ENCODE peak calls at places on chromosomes 7 and 10, in six cellular contexts. L is left ventricle myocardium inferior; J is CD4-positive, alpha-beta memory T cell; N is cardiac fibroblast; Q is body of pancreas; C is right lobe of liver. I is an unnamed sample.

GRCh38 chr7:100585511-100586265 is at the start of gene LRCH4:
- DNase-seq in L (no peak), J (peak; percentile 73), N (peak; percentile 55), Q (peak; percentile 82), C (peak; percentile 72), I (no peak)

GRCh38 chr7:80220022-80220421 is 85.4 kb downstream of the GNAI1 start:
- DNase-seq in L (no peak), J (no peak), N (no peak), Q (no peak), C (no peak), I (no peak)

GRCh38 chr7:75039166-75039565 is 34.4 kb downstream of the RCC1L start:
- DNase-seq in L (no peak), J (no peak), N (no peak), Q (no peak), C (no peak), I (no peak)

GRCh38 chr7:44150466-44150832 is 9.3 kb upstream of the MYL7 start:
- DNase-seq in L (no peak), J (no peak), N (no peak), Q (no peak), C (no peak), I (no peak)

GRCh38 chr10:84739641-84740040 is 411.3 kb downstream of the CCSER2 start:
- DNase-seq in L (no peak), J (no peak), N (no peak), Q (no peak), C (no peak), I (no peak)

GRCh38 chr7:134078991-134079390 is 48.1 kb upstream of the LRGUK start:
- DNase-seq in L (no peak), J (no peak), N (no peak), Q (no peak), C (no peak), I (no peak)

GRCh38 chr10:22554481-22555182 is 159.7 kb downstream of the PIP4K2A start:
- DNase-seq in L (peak; percentile 77), J (no peak), N (peak; percentile 86), Q (peak; percentile 75), C (peak; percentile 66), I (no peak)

GRCh38 chr7:138565451-138566114 is 105.5 kb downstream of the TRIM24 start:
- DNase-seq in L (no peak), J (no peak), N (peak; percentile 91), Q (no peak), C (no peak), I (no peak)

GRCh38 chr7:36286241-36286640 is 103.4 kb upstream of the ANLN start:
- DNase-seq in L (no peak), J (peak; percentile 76), N (no peak), Q (no peak), C (no peak), I (peak; percentile 88)

GRCh38 chr10:55550241-55550640 is 749.2 kb upstream of the PCDH15 start:
- DNase-seq in L (no peak), J (no peak), N (peak; percentile 9), Q (no peak), C (no peak), I (no peak)

GRCh38 chr7:4739528-4739992 is 35.9 kb upstream of the AP5Z1 start:
- DNase-seq in L (no peak), J (peak; percentile 31), N (peak; percentile 81), Q (peak; percentile 61), C (no peak), I (peak; percentile 17)

GRCh38 chr10:60944159-60944909 is at the start of gene RHOBTB1:
- DNase-seq in L (peak; percentile 81), J (peak; percentile 14), N (peak; percentile 87), Q (peak; percentile 88), C (peak; percentile 74), I (no peak)

GRCh38 chr10:95509281-95509680 is 51.9 kb downstream of the SORBS1 start:
- DNase-seq in L (no peak), J (no peak), N (peak; percentile 36), Q (no peak), C (no peak), I (no peak)

GRCh38 chr7:23043441-23043840 is 29.5 kb upstream of the HYCC1 start:
- DNase-seq in L (no peak), J (no peak), N (no peak), Q (no peak), C (no peak), I (no peak)

GRCh38 chr10:54139819-54140428 is 661.1 kb downstream of the PCDH15 start:
- DNase-seq in L (no peak), J (no peak), N (no peak), Q (no peak), C (no peak), I (peak; percentile 4)

GRCh38 chr10:84074521-84074920 is 64.8 kb upstream of the GHITM start:
- DNase-seq in L (no peak), J (no peak), N (no peak), Q (no peak), C (no peak), I (no peak)

GRCh38 chr10:3068968-3069737 is 1.8 kb downstream of the PFKP start:
- DNase-seq in L (no peak), J (peak; percentile 19), N (peak; percentile 46), Q (no peak), C (peak; percentile 51), I (no peak)

GRCh38 chr10:127563718-127564553 is 14.8 kb downstream of the NPS start:
- DNase-seq in L (no peak), J (no peak), N (no peak), Q (peak; percentile 54), C (no peak), I (peak; percentile 7)

GRCh38 chr7:83876593-83876992 is 227.7 kb upstream of the SEMA3E start:
- DNase-seq in L (no peak), J (no peak), N (peak; percentile 21), Q (no peak), C (no peak), I (no peak)

GRCh38 chr10:110462308-110463095 is 35.2 kb upstream of the DUSP5 start:
- DNase-seq in L (no peak), J (no peak), N (no peak), Q (no peak), C (no peak), I (no peak)

DNA sequence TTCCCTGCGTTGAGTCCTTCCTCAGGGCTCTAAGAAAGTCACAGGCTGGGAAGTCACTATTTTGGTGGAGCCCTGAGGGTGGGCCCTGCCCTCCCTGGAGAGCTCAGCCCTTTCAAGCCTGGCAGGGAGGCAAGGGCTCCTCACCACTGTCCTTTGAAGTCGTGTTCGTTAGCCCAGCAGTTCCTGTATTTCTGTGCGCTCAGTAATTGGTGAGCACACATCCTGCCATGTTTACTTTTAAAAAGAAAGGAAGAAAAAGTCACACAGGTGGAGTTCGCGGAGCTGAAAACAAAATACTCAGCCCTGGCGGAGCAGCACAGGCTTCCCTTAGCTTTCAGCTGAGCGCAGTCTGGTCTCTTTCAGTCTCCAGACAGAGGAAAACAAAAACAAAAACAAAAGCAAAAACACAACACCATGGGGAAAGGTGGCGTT is 37.1 kb downstream of the PRKCQ start:
- DNase-seq in L (no peak), J (peak; percentile 76), N (no peak), Q (no peak), C (no peak), I (peak; percentile 99)
- H3K4me3 ChIP-seq in L (no peak overlapping the region), J (peak overlapping the region; percentile 30), N (no peak overlapping the region), Q (no peak overlapping the region), C (no peak overlapping the region), I (peak overlapping the region; percentile 49)

DNA sequence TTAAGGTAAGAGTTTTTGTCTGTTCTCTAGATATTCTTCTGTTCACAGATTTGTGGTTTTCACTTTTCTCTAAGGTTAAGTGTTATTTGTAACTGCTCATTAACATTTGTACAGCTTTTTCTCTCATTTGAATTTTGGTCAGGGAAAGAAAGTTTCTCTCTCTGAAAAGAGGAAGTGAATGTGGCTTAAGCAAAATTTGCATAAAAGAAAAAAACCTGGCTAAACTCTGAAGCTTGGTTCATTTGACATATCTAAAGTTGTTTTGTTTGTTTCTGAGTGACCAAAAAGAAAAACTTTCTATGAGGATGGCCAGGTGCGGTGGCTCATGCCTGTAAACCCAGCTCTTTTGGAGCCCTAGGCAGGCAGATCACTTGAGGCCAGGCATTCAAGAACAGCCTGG is 22.0 kb upstream of the SLC26A4 start:
- DNase-seq in L (no peak), J (no peak), N (no peak), Q (no peak), C (no peak), I (no peak)
- H3K4me3 ChIP-seq in L (no peak overlapping the region), J (no peak overlapping the region), N (no peak overlapping the region), Q (no peak overlapping the region), C (no peak overlapping the region), I (no peak overlapping the region)

GRCh38 chr10:600234-600633 is 89.2 kb downstream of the DIP2C start:
- DNase-seq in L (no peak), J (no peak), N (no peak), Q (peak; percentile 4), C (no peak), I (no peak)

GRCh38 chr10:596725-597345 is 92.6 kb downstream of the DIP2C start:
- DNase-seq in L (no peak), J (no peak), N (no peak), Q (no peak), C (no peak), I (no peak)

GRCh38 chr10:598415-599170 is 90.9 kb downstream of the DIP2C start:
- DNase-seq in L (no peak), J (no peak), N (peak; percentile 86), Q (no peak), C (no peak), I (no peak)

GRCh38 chr10:599767-600166 is 89.7 kb downstream of the DIP2C start:
- DNase-seq in L (no peak), J (no peak), N (no peak), Q (no peak), C (no peak), I (no peak)

DNA sequence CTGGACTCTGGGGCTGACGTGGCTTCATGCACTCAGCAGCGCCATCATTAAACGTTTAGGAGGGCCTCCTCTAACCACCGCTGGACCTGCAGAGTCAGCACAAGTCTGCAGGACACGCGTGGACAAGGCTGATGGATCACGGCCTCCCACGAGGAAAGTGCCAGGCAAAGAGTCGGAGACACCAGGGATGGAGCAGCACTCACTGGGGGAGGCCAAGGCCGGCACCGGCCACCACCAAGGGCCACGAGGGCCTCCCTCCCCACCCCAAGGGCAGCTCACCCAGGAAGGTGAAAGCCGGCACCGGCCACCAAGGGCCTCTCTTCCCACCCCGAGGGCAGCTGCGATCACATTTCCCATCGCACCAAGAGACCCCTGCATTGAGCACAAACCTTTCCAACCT is 91.5 kb downstream of the DIP2C start:
- DNase-seq in L (no peak), J (no peak), N (no peak), Q (no peak), C (no peak), I (no peak)
- H3K4me3 ChIP-seq in L (no peak overlapping the region), J (no peak overlapping the region), N (no peak overlapping the region), Q (no peak overlapping the region), C (no peak overlapping the region), I (no peak overlapping the region)

GRCh38 chr10:6069101-6069931 is 7.1 kb upstream of the IL2RA start:
- DNase-seq in L (no peak), J (no peak), N (no peak), Q (no peak), C (no peak), I (no peak)
- H3K4me3 ChIP-seq in L (no peak overlapping the region), J (peak overlapping the region; percentile 27), N (no peak overlapping the region), Q (no peak overlapping the region), C (no peak overlapping the region), I (peak overlapping the region; percentile 7)